ENCODE peak calls at places on chromosome 1, in eight cellular contexts. One of them, this sample, is unnamed.

GRCh38 chr1:153679337-153680119 is 1.0 kb downstream of the NPR1 start:
- DNase-seq in stomach: no peak
- DNase-seq in OCI-LY7: no peak
- DNase-seq in HCT116: no peak
- DNase-seq in CD4-positive, alpha-beta memory T cell: peak
- DNase-seq in upper lobe of right lung: peak
- DNase-seq in GM23248: peak
- DNase-seq in IMR-90: no peak
- DNase-seq in this sample: no peak

GRCh38 chr1:40663324-40664166 is 1.9 kb downstream of the RIMS3 start:
- DNase-seq in stomach: no peak
- DNase-seq in OCI-LY7: peak
- DNase-seq in HCT116: no peak
- DNase-seq in CD4-positive, alpha-beta memory T cell: no peak
- DNase-seq in upper lobe of right lung: no peak
- DNase-seq in GM23248: no peak
- DNase-seq in IMR-90: no peak
- DNase-seq in this sample: no peak

GRCh38 chr1:162168935-162169545 is 99.5 kb downstream of the NOS1AP start:
- DNase-seq in stomach: no peak
- DNase-seq in OCI-LY7: no peak
- DNase-seq in HCT116: no peak
- DNase-seq in CD4-positive, alpha-beta memory T cell: no peak
- DNase-seq in upper lobe of right lung: no peak
- DNase-seq in GM23248: peak
- DNase-seq in IMR-90: no peak
- DNase-seq in this sample: no peak

GRCh38 chr1:54304518-54304917 is 101.7 kb downstream of the SSBP3 start:
- DNase-seq in stomach: no peak
- DNase-seq in OCI-LY7: no peak
- DNase-seq in HCT116: no peak
- DNase-seq in CD4-positive, alpha-beta memory T cell: no peak
- DNase-seq in upper lobe of right lung: no peak
- DNase-seq in GM23248: no peak
- DNase-seq in IMR-90: no peak
- DNase-seq in this sample: no peak

GRCh38 chr1:223834660-223835263 is 11.0 kb downstream of the TP53BP2 start:
- DNase-seq in stomach: no peak
- DNase-seq in OCI-LY7: no peak
- DNase-seq in HCT116: no peak
- DNase-seq in CD4-positive, alpha-beta memory T cell: peak
- DNase-seq in upper lobe of right lung: no peak
- DNase-seq in GM23248: peak
- DNase-seq in IMR-90: peak
- DNase-seq in this sample: peak

GRCh38 chr1:95018602-95019369 is 54.0 kb downstream of the ALG14 start:
- DNase-seq in stomach: no peak
- DNase-seq in OCI-LY7: no peak
- DNase-seq in HCT116: no peak
- DNase-seq in CD4-positive, alpha-beta memory T cell: no peak
- DNase-seq in upper lobe of right lung: no peak
- DNase-seq in GM23248: peak
- DNase-seq in IMR-90: peak
- DNase-seq in this sample: peak

GRCh38 chr1:84374991-84375838 is 23.1 kb upstream of the DNASE2B start:
- DNase-seq in stomach: no peak
- DNase-seq in OCI-LY7: no peak
- DNase-seq in HCT116: no peak
- DNase-seq in CD4-positive, alpha-beta memory T cell: no peak
- DNase-seq in upper lobe of right lung: no peak
- DNase-seq in GM23248: peak
- DNase-seq in IMR-90: no peak
- DNase-seq in this sample: peak

GRCh38 chr1:83692524-83693336 is 306.2 kb downstream of the TTLL7 start:
- DNase-seq in stomach: no peak
- DNase-seq in OCI-LY7: peak
- DNase-seq in HCT116: no peak
- DNase-seq in CD4-positive, alpha-beta memory T cell: peak
- DNase-seq in upper lobe of right lung: no peak
- DNase-seq in GM23248: peak
- DNase-seq in IMR-90: peak
- DNase-seq in this sample: no peak

DNA sequence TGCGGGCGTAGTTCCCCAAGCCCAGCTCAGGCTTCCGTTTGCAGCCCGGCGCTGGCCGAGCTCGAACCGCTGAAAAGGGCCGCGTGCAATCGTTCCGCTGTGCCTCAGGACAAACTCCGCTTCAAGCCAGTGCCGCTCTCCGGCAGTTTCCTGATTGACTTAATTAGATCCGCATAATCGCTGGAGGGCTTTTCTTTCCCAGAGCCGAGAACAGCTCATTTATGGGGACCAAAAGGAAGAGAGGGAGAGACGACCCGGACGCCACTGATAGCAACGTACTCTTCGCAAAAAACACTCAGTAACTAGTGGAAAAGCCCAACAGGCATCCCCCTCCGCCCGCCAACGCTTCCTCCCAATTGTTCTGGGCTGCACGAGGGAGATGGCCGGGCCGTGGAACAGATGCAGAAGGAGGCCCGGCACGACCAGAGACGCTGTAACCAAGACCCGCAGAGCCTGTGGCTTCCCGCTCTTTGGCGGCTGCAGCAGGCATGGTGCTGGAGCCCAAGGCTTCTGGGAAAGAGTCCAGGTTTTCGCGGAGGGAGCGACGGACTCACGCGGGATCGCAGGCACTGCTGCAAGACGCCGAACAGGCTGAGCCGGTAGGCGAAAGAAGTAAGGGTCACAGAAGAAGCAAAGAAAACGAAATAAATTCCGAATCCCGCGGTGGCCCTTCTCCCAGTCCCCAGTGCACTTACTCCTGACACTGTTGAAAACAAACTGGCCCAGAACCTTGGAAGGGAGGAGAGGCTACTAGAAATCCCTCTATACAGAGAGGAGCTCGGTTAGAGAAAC is 3.6 kb upstream of the FOXD2 start:
- DNase-seq in stomach: peak
- DNase-seq in OCI-LY7: no peak
- DNase-seq in HCT116: no peak
- DNase-seq in CD4-positive, alpha-beta memory T cell: no peak
- DNase-seq in upper lobe of right lung: peak
- DNase-seq in GM23248: peak
- DNase-seq in IMR-90: peak
- DNase-seq in this sample: peak
- H3K4me3 ChIP-seq in stomach: peak
- H3K4me3 ChIP-seq in OCI-LY7: no peak
- H3K4me3 ChIP-seq in HCT116: no peak
- H3K4me3 ChIP-seq in CD4-positive, alpha-beta memory T cell: no peak
- H3K4me3 ChIP-seq in upper lobe of right lung: no peak
- H3K4me3 ChIP-seq in GM23248: peak
- H3K4me3 ChIP-seq in IMR-90: no peak
- H3K4me3 ChIP-seq in this sample: peak

GRCh38 chr1:43350976-43351375 is 7.8 kb upstream of the CDC20 start:
- DNase-seq in stomach: no peak
- DNase-seq in OCI-LY7: no peak
- DNase-seq in HCT116: no peak
- DNase-seq in CD4-positive, alpha-beta memory T cell: no peak
- DNase-seq in upper lobe of right lung: no peak
- DNase-seq in GM23248: no peak
- DNase-seq in IMR-90: no peak
- DNase-seq in this sample: no peak

GRCh38 chr1:43351421-43352350 is 7.1 kb upstream of the CDC20 start:
- DNase-seq in stomach: no peak
- DNase-seq in OCI-LY7: no peak
- DNase-seq in HCT116: no peak
- DNase-seq in CD4-positive, alpha-beta memory T cell: no peak
- DNase-seq in upper lobe of right lung: no peak
- DNase-seq in GM23248: no peak
- DNase-seq in IMR-90: no peak
- DNase-seq in this sample: no peak

GRCh38 chr1:43348343-43348808 is 10.4 kb upstream of the CDC20 start:
- DNase-seq in stomach: no peak
- DNase-seq in OCI-LY7: no peak
- DNase-seq in HCT116: no peak
- DNase-seq in CD4-positive, alpha-beta memory T cell: no peak
- DNase-seq in upper lobe of right lung: no peak
- DNase-seq in GM23248: no peak
- DNase-seq in IMR-90: no peak
- DNase-seq in this sample: no peak

GRCh38 chr1:43348809-43349593 is 9.8 kb upstream of the CDC20 start:
- DNase-seq in stomach: peak
- DNase-seq in OCI-LY7: peak
- DNase-seq in HCT116: peak
- DNase-seq in CD4-positive, alpha-beta memory T cell: peak
- DNase-seq in upper lobe of right lung: peak
- DNase-seq in GM23248: peak
- DNase-seq in IMR-90: no peak
- DNase-seq in this sample: no peak

DNA sequence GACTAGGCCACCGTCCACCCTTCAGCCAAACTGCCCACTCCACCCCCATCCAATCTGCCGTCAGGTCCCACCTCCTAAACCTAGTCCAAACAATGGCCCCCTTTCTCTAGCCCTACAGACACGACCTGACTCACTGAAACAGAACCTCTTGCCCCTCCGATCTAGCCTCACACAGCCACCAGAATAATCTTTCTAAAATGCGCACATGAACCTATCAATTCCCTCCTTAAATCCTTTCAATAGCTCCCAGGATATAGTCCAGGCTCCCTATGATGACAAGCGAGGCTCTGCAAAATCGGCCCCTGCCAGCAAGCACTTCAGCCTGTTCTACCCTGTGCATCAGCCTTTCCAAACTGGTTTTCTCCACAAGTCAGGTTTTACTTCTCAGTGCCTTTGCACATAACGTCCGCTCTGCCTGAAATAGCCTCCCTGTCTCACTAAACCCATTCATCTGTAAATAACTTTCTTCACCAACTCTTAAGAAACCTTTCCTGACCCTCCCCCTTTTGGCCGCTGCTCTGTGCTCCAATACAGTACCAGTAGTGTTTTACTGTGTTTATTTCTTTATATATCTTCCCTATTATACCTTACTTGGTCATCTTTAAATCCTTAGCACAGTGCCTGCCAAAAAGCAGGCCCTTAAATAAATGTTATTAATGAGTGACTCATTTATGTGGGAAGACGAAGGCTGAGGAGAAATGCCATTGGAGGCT is 9.0 kb upstream of the CDC20 start:
- DNase-seq in stomach: no peak
- DNase-seq in OCI-LY7: peak
- DNase-seq in HCT116: no peak
- DNase-seq in CD4-positive, alpha-beta memory T cell: no peak
- DNase-seq in upper lobe of right lung: no peak
- DNase-seq in GM23248: peak
- DNase-seq in IMR-90: peak
- DNase-seq in this sample: peak
- H3K4me3 ChIP-seq in stomach: peak
- H3K4me3 ChIP-seq in OCI-LY7: peak
- H3K4me3 ChIP-seq in HCT116: peak
- H3K4me3 ChIP-seq in CD4-positive, alpha-beta memory T cell: peak
- H3K4me3 ChIP-seq in upper lobe of right lung: peak
- H3K4me3 ChIP-seq in GM23248: no peak
- H3K4me3 ChIP-seq in IMR-90: peak
- H3K4me3 ChIP-seq in this sample: no peak

DNA sequence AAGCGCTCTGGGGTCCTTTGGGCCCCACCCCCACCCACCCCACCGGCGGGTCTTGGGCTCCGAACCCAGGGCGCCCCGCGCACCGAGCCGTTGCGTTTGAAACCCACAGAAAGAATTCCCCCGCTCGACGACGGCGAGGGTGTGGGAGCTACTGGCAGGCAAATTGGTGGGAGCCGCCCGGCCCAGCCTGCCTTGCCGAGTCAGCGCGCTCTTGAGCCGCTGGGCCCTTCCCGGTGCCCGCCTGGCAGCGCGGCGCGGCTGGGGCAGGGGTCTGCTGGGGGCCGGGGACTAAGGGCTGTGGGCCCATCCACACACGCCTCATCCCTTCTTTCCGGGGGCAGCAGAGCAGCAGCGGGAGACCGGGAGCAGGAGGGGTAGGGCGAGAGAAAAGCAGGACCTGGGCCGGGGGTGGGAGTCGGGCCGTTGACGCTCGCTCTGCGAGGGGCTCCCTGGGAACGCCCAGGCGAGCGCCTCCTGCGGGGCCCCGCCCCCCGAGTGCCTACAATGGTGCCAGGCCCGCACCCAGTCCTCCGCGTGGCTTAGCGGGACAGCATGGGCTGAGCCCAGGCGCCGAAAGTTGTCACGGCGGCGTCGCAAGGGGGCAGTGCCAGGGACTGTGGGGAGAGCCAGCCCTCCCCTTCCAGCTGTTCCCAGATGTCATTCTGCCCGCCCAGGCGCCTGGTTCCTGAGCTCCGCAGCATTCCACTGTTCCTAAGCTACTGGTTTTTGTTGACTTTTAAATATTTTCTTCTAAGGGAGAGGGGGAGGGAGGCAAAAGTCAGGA is at the start of gene C1orf94:
- DNase-seq in stomach: no peak
- DNase-seq in OCI-LY7: no peak
- DNase-seq in HCT116: no peak
- DNase-seq in CD4-positive, alpha-beta memory T cell: no peak
- DNase-seq in upper lobe of right lung: no peak
- DNase-seq in GM23248: peak
- DNase-seq in IMR-90: no peak
- DNase-seq in this sample: no peak
- H3K4me3 ChIP-seq in stomach: no peak
- H3K4me3 ChIP-seq in OCI-LY7: no peak
- H3K4me3 ChIP-seq in HCT116: no peak
- H3K4me3 ChIP-seq in CD4-positive, alpha-beta memory T cell: no peak
- H3K4me3 ChIP-seq in upper lobe of right lung: no peak
- H3K4me3 ChIP-seq in GM23248: no peak
- H3K4me3 ChIP-seq in IMR-90: no peak
- H3K4me3 ChIP-seq in this sample: no peak

DNA sequence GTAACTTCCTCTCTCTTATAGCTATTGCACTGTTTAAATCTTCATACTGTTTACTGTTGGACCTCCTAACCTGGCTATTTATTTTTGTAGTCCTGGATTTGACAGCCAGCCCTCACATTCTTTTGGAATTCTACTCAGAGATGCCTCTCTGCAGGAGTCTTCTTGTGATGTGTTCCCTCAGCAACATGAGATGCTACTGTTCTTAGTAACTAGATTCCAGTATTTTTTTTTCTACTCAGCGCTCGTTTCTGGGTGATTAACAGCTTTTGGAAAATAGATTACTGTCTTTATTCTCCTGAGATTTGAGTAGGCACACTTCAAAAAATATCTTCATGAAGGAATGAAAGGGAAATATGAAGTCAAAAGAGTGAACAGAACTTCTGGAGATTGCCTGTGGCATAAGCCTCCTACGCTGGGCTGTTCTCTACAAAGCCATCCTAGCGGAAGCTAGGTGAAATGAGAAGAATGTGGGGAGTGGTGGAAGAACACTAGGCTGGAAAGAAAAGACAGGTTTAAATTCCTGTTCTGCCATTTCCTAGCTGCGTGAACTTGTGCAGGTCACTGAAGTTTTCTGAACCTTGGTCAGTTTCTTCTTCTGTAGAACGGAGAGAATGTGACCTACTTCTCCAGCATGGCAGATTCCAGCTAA is 75.9 kb downstream of the LRRC8C start:
- DNase-seq in stomach: no peak
- DNase-seq in OCI-LY7: no peak
- DNase-seq in HCT116: no peak
- DNase-seq in CD4-positive, alpha-beta memory T cell: no peak
- DNase-seq in upper lobe of right lung: no peak
- DNase-seq in GM23248: no peak
- DNase-seq in IMR-90: peak
- DNase-seq in this sample: no peak
- H3K4me3 ChIP-seq in stomach: no peak
- H3K4me3 ChIP-seq in OCI-LY7: no peak
- H3K4me3 ChIP-seq in HCT116: no peak
- H3K4me3 ChIP-seq in CD4-positive, alpha-beta memory T cell: no peak
- H3K4me3 ChIP-seq in upper lobe of right lung: no peak
- H3K4me3 ChIP-seq in GM23248: no peak
- H3K4me3 ChIP-seq in IMR-90: no peak
- H3K4me3 ChIP-seq in this sample: no peak